ENCODE peak calls at places on chromosomes 7 and 10, in seven cellular contexts. O, I, E, J, Q, R and G are unnamed samples.

GRCh38 chr7:70607281-70607680 is 524.7 kb upstream of the GALNT17 start:
- DNase-seq in O (no peak), R (no peak), I (no peak), J (no peak), E (no peak), Q (no peak), G (no peak)

GRCh38 chr7:41874206-41874770 is 171.4 kb upstream of the INHBA start:
- DNase-seq in O (no peak), Q (no peak), R (peak; percentile 53), I (no peak), E (no peak), J (no peak), G (no peak)

GRCh38 chr7:40921589-40922315 is 781.1 kb downstream of the INHBA start:
- DNase-seq in O (no peak), J (no peak), Q (no peak), E (no peak), I (no peak), R (no peak), G (no peak)

GRCh38 chr10:33042565-33042964 is 84.5 kb upstream of the ITGB1 start:
- DNase-seq in R (no peak), O (no peak), J (no peak), E (no peak), Q (no peak), I (no peak), G (no peak)

GRCh38 chr10:6195376-6195775 is 7.4 kb upstream of the PFKFB3 start:
- DNase-seq in R (no peak), O (no peak), J (peak; percentile 26), E (peak; percentile 48), Q (peak; percentile 78), I (no peak), G (no peak)

GRCh38 chr7:128259131-128260056 is 18.3 kb downstream of the LEP start:
- DNase-seq in I (peak; percentile 15), Q (no peak), R (no peak), J (peak; percentile 70), O (peak; percentile 27), E (no peak), G (no peak)

GRCh38 chr10:6579904-6580278 is at the start of gene PRKCQ:
- DNase-seq in Q (no peak), R (no peak), J (no peak), E (peak; percentile 42), I (no peak), O (no peak), G (no peak)

GRCh38 chr7:151091431-151091830 is 5.2 kb downstream of the AGAP3 start:
- DNase-seq in J (no peak), O (peak; percentile 57), Q (no peak), R (peak; percentile 58), I (no peak), E (no peak), G (no peak)

GRCh38 chr10:119680050-119680449 is 28.9 kb downstream of the BAG3 start:
- DNase-seq in I (peak; percentile 66), J (no peak), Q (peak; percentile 63), R (peak; percentile 62), O (no peak), E (peak; percentile 90), G (no peak)

GRCh38 chr7:23347007-23347681 is 48.0 kb downstream of the MALSU1 start:
- DNase-seq in J (no peak), O (no peak), I (no peak), E (no peak), Q (no peak), R (no peak), G (no peak)

GRCh38 chr10:116385311-116385710 is 42.3 kb upstream of the PNLIPRP3 start:
- DNase-seq in E (no peak), I (no peak), Q (no peak), O (no peak), J (no peak), R (no peak), G (no peak)

GRCh38 chr10:88089498-88089897 is 226.1 kb downstream of the PTEN start:
- DNase-seq in I (no peak), R (no peak), E (no peak), J (no peak), O (no peak), Q (no peak), G (no peak)

GRCh38 chr10:99232357-99232999 is 3.2 kb downstream of the HPSE2 start:
- DNase-seq in I (no peak), R (peak; percentile 5), O (peak; percentile 36), E (no peak), J (no peak), Q (no peak), G (no peak)

GRCh38 chr7:7321681-7322080 is 139.3 kb downstream of the C1GALT1 start:
- DNase-seq in Q (no peak), O (peak; percentile 45), J (no peak), R (no peak), E (peak; percentile 4), I (no peak), G (no peak)

GRCh38 chr7:47195641-47196040 is 386.3 kb downstream of the TNS3 start:
- DNase-seq in E (no peak), O (no peak), I (no peak), R (no peak), Q (no peak), J (no peak), G (no peak)

GRCh38 chr7:150952331-150953050 is 25.6 kb downstream of the KCNH2 start:
- DNase-seq in R (no peak), O (no peak), E (no peak), J (no peak), I (no peak), Q (no peak), G (no peak)

GRCh38 chr7:50153141-50153540 is 60.1 kb upstream of the ZPBP start:
- DNase-seq in J (no peak), E (no peak), O (no peak), Q (no peak), R (no peak), I (no peak), G (no peak)

GRCh38 chr10:13773496-13774170 is 186.9 kb downstream of the PRPF18 start:
- DNase-seq in J (no peak), O (no peak), Q (no peak), I (no peak), E (no peak), R (no peak), G (no peak)

DNA sequence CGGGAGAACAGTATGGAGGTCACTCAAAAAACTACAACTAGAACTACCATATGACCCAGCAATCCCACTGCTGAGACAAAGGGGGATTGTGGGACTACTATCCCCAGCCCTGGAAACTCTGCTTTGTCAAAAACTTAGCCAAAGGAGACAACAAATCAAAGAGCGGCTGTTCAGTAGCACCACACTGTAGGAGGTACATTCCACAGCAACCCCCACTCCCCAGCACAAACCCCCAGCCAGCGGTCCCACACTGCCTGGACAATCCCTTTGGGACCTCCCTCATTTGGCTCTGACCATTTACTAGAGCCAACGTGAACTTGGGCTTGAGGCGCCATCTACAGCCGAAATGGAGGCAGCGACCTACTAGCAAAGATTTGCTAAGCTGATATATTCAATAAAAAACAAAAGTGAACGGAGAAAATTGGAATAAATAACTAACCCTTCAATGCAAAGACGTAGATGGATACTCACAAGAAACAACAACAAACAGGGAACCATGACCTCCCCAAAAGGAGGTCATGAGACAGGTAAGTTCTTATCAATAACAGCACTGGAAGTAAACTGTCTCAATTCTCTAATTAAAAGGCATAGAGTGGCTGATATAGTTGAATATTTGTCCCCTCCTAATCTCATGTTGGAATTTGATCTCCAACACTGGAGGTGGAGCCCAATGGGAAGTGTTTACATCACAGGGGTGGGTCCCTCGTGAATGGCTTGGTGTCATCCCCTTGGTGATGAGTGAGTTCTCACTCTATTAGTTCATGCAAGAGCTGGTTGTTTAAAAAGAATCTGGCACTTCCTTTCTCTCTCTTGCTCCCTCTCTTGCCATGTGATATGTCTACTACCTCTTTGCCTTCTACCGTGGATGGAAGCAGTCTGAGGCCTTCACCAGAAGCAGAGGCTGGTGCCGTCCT is 119.0 kb upstream of the KCNMA1 start:
- DNase-seq in R (peak; percentile 74), Q (peak; percentile 83), J (no peak), I (peak; percentile 30), O (peak; percentile 79), E (peak; percentile 80), G (no peak)
- TF ChIP-seq CTCF in R (peak; percentile 88), Q (peak; percentile 94), J (peak; percentile 47), I (peak; percentile 88), O (peak; percentile 76), E (peak; percentile 89), G (peak; percentile 79)

GRCh38 chr10:132036887-132037675 is 28.7 kb upstream of the JAKMIP3 start:
- DNase-seq in R (no peak), J (no peak), Q (no peak), I (no peak), E (no peak), O (no peak), G (no peak)
- H3K4me3 ChIP-seq in R (no peak overlapping the region), J (no peak overlapping the region), Q (no peak overlapping the region), I (no peak overlapping the region), E (no peak overlapping the region), O (peak overlapping the region; percentile 36), G (no peak overlapping the region)

DNA sequence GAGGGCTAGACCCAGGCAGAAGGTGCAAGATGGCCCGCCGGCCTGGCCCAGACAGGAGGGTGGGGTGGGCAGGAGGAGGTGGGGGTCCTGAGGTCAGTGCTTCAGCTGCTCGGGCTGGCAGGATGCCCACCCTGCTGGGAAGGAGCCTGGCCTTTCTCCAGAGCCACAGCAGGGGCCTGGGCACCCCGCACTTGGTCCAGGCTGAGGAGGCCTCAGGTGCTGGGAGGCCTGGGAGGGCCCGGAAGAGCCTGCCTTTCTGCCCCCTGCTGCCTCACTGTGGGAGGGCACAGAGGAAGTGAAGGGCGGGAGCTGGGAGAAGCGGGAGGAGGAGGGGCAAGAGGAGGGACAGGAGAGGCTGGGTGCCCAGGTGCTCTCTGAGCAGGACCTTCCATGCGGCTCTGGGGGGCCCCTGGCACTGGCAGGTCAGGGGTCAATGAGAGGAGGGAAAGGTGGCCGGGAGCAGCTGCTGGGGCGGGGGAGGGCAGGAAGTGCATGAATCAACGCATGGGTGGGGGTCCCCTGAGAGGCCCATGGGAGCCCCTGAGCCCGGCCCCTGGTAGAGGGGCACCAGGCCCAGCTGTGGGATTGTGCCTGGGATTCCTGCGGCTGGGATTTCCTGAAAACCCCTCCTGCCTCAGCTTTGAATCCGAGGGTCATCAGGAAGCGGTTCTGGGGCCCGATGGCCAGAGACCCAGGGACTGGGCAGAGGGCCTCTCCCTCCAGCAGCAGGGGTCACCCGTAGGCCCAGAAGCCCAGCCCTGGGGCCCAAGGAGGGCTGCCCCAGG is 49.9 kb downstream of the PWWP2B start:
- DNase-seq in I (no peak), E (peak; percentile 23), O (peak; percentile 87), R (peak; percentile 95), J (peak; percentile 89), Q (no peak), G (no peak)
- TF ChIP-seq CTCF in I (peak; percentile 33), E (peak; percentile 30), O (peak; percentile 50), R (peak; percentile 65), J (peak; percentile 50), Q (peak; percentile 75), G (peak; percentile 67)

GRCh38 chr7:600149-600814 is 80.6 kb upstream of the PDGFA start:
- DNase-seq in O (no peak), R (no peak), Q (no peak), J (peak; percentile 50), E (no peak), I (no peak), G (no peak)

GRCh38 chr7:600935-601334 is 81.3 kb upstream of the PDGFA start:
- DNase-seq in J (peak; percentile 42), E (no peak), Q (no peak), O (no peak), R (no peak), I (no peak), G (no peak)

GRCh38 chr7:602341-603141 is 82.9 kb upstream of the PDGFA start:
- DNase-seq in E (no peak), R (no peak), Q (no peak), J (peak; percentile 85), I (no peak), O (peak; percentile 39), G (no peak)

GRCh38 chr7:603152-603941 is 83.7 kb upstream of the PDGFA start:
- DNase-seq in J (peak; percentile 56), O (no peak), E (no peak), R (peak; percentile 87), I (no peak), Q (no peak), G (no peak)

GRCh38 chr7:601573-602340 is 82.1 kb upstream of the PDGFA start:
- DNase-seq in R (peak; percentile 49), Q (no peak), I (no peak), J (peak; percentile 85), O (no peak), E (peak; percentile 40), G (no peak)
- H3K4me3 ChIP-seq in R (no peak overlapping the region), Q (no peak overlapping the region), I (no peak overlapping the region), J (peak overlapping the region; percentile 8), O (no peak overlapping the region), E (no peak overlapping the region), G (no peak overlapping the region)